ENCODE peak calls at places on chromosomes 1 and 21, in five cellular contexts. One of them, this sample, is unnamed. For H3K27me3, the result is how much of the 10 kb centered on the place peaks cover.

GRCh38 chr21:31410763-31411278 is 66.8 kb upstream of the TIAM1 start:
- DNase-seq in Panc1: no peak
- DNase-seq in tibial nerve: no peak
- DNase-seq in cardiac muscle cell: no peak
- DNase-seq in PC-3: no peak
- DNase-seq in this sample: peak

GRCh38 chr1:62240651-62241050 is 46.0 kb downstream of the L1TD1 start:
- DNase-seq in Panc1: no peak
- DNase-seq in tibial nerve: no peak
- DNase-seq in cardiac muscle cell: no peak
- DNase-seq in PC-3: no peak
- DNase-seq in this sample: no peak

GRCh38 chr21:41701749-41702148 is 65.1 kb downstream of the RIPK4 start:
- DNase-seq in Panc1: no peak
- DNase-seq in tibial nerve: no peak
- DNase-seq in cardiac muscle cell: no peak
- DNase-seq in PC-3: no peak
- DNase-seq in this sample: no peak

GRCh38 chr1:239719642-239720258 is 333.4 kb downstream of the CHRM3 start:
- DNase-seq in Panc1: no peak
- DNase-seq in tibial nerve: no peak
- DNase-seq in cardiac muscle cell: no peak
- DNase-seq in PC-3: no peak
- DNase-seq in this sample: peak

GRCh38 chr1:71081697-71082080 is 854 bp upstream of the ZRANB2 start:
- DNase-seq in Panc1: no peak
- DNase-seq in tibial nerve: no peak
- DNase-seq in cardiac muscle cell: peak
- DNase-seq in PC-3: no peak
- DNase-seq in this sample: no peak

GRCh38 chr1:94045465-94046056 is 75.4 kb downstream of the ABCA4 start:
- DNase-seq in Panc1: peak
- DNase-seq in tibial nerve: peak
- DNase-seq in cardiac muscle cell: peak
- DNase-seq in PC-3: peak
- DNase-seq in this sample: no peak

GRCh38 chr1:48018799-48019198 is 21.6 kb upstream of the TRABD2B start:
- DNase-seq in Panc1: no peak
- DNase-seq in tibial nerve: no peak
- DNase-seq in cardiac muscle cell: no peak
- DNase-seq in PC-3: no peak
- DNase-seq in this sample: no peak

GRCh38 chr1:65254320-65255087 is 54.8 kb upstream of the DNAJC6 start:
- DNase-seq in Panc1: no peak
- DNase-seq in tibial nerve: peak
- DNase-seq in cardiac muscle cell: peak
- DNase-seq in PC-3: peak
- DNase-seq in this sample: peak

GRCh38 chr1:104780470-104781078 is 1030.9 kb downstream of the AMY1C start:
- DNase-seq in Panc1: peak
- DNase-seq in tibial nerve: no peak
- DNase-seq in cardiac muscle cell: peak
- DNase-seq in PC-3: peak
- DNase-seq in this sample: no peak

GRCh38 chr1:162926906-162927305 is 65.9 kb upstream of the CCDC190 start:
- DNase-seq in Panc1: no peak
- DNase-seq in tibial nerve: no peak
- DNase-seq in cardiac muscle cell: no peak
- DNase-seq in PC-3: no peak
- DNase-seq in this sample: no peak

GRCh38 chr1:27606708-27607238 is 2.8 kb upstream of the AHDC1 start:
- DNase-seq in Panc1: no peak
- DNase-seq in tibial nerve: no peak
- DNase-seq in cardiac muscle cell: no peak
- DNase-seq in PC-3: peak
- DNase-seq in this sample: no peak

GRCh38 chr1:143736562-143736961 is 235.2 kb downstream of the FAM72C start:
- DNase-seq in Panc1: no peak
- DNase-seq in tibial nerve: no peak
- DNase-seq in cardiac muscle cell: no peak
- DNase-seq in PC-3: no peak
- DNase-seq in this sample: no peak

GRCh38 chr1:11058595-11059165 is 1.1 kb downstream of the SRM start:
- DNase-seq in Panc1: no peak
- DNase-seq in tibial nerve: no peak
- DNase-seq in cardiac muscle cell: no peak
- DNase-seq in PC-3: no peak
- DNase-seq in this sample: no peak

GRCh38 chr1:119724611-119725218 is 13.0 kb downstream of the PHGDH start:
- DNase-seq in Panc1: no peak
- DNase-seq in tibial nerve: no peak
- DNase-seq in cardiac muscle cell: no peak
- DNase-seq in PC-3: no peak
- DNase-seq in this sample: no peak

GRCh38 chr1:201771466-201771865 is 57.5 kb upstream of the IPO9 start:
- DNase-seq in Panc1: no peak
- DNase-seq in tibial nerve: no peak
- DNase-seq in cardiac muscle cell: no peak
- DNase-seq in PC-3: no peak
- DNase-seq in this sample: no peak

GRCh38 chr1:2978691-2979190 is 42.5 kb upstream of the ACTRT2 start:
- DNase-seq in Panc1: no peak
- DNase-seq in tibial nerve: no peak
- DNase-seq in cardiac muscle cell: no peak
- DNase-seq in PC-3: no peak
- DNase-seq in this sample: no peak

GRCh38 chr1:229161740-229162139 is 109.2 kb upstream of the RAB4A start:
- DNase-seq in Panc1: no peak
- DNase-seq in tibial nerve: no peak
- DNase-seq in cardiac muscle cell: no peak
- DNase-seq in PC-3: no peak
- DNase-seq in this sample: no peak

GRCh38 chr1:46186076-46186475 is 9.8 kb upstream of the P3R3URF start:
- DNase-seq in Panc1: no peak
- DNase-seq in tibial nerve: no peak
- DNase-seq in cardiac muscle cell: no peak
- DNase-seq in PC-3: no peak
- DNase-seq in this sample: no peak

GRCh38 chr1:22611530-22611947 is 24.9 kb upstream of the C1QA start:
- DNase-seq in Panc1: no peak
- DNase-seq in tibial nerve: no peak
- DNase-seq in cardiac muscle cell: peak
- DNase-seq in PC-3: peak
- DNase-seq in this sample: no peak

DNA sequence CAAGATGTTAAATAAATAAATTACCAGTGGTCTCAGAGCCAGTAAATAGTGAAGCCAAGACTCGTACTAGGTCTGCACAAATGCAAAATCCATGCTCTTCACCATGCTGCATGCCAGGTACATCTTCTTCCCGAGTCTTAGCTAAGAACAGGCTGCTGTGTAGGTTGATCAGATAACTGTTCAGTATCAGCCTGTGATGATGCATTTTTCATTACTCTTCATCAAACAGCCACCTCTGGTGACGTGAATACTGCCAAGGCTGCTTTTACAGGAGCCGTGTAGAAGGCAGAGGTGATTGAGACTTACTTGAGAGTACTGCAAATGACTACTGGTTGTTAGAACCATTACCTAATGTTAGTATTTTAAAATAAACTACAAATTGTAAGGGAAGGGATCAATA is 39.3 kb upstream of the HOOK1 start:
- DNase-seq in Panc1: no peak
- DNase-seq in tibial nerve: no peak
- DNase-seq in cardiac muscle cell: no peak
- DNase-seq in PC-3: no peak
- DNase-seq in this sample: no peak
- H3K27me3 ChIP-seq in Panc1: under half
- H3K27me3 ChIP-seq in tibial nerve: under half
- H3K27me3 ChIP-seq in cardiac muscle cell: under half
- H3K27me3 ChIP-seq in PC-3: under half
- H3K27me3 ChIP-seq in this sample: under half

DNA sequence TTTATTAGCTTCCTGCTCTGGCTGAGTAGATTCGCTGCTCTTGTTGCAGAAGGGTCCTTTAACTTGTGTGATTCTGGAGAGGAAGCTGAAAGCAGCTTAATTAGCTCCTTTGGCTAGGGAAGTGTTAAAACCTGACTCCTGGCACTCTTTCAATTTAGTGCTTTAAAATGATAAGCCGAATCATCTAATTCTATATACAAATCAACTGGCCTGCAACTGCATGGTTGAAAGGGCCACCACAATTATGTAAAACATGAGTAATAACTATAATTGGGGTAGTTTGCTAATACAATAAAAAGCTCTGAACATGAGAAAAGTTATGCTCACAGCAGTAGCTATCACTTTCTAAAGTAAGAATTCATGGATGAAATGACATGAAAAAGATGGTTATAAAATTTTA is 324.2 kb downstream of the KCTD3 start:
- DNase-seq in Panc1: no peak
- DNase-seq in tibial nerve: no peak
- DNase-seq in cardiac muscle cell: no peak
- DNase-seq in PC-3: no peak
- DNase-seq in this sample: no peak
- H3K27ac ChIP-seq in Panc1: no peak
- H3K27ac ChIP-seq in tibial nerve: no peak
- H3K27ac ChIP-seq in cardiac muscle cell: no peak
- H3K27ac ChIP-seq in PC-3: no peak
- H3K27ac ChIP-seq in this sample: no peak

GRCh38 chr21:29233611-29234540 is 64.8 kb upstream of the BACH1 start:
- DNase-seq in Panc1: no peak
- DNase-seq in tibial nerve: no peak
- DNase-seq in cardiac muscle cell: no peak
- DNase-seq in PC-3: no peak
- DNase-seq in this sample: no peak

GRCh38 chr21:29235714-29236197 is 63.0 kb upstream of the BACH1 start:
- DNase-seq in Panc1: no peak
- DNase-seq in tibial nerve: no peak
- DNase-seq in cardiac muscle cell: no peak
- DNase-seq in PC-3: no peak
- DNase-seq in this sample: no peak

GRCh38 chr21:29231781-29232548 is 66.8 kb upstream of the BACH1 start:
- DNase-seq in Panc1: no peak
- DNase-seq in tibial nerve: no peak
- DNase-seq in cardiac muscle cell: no peak
- DNase-seq in PC-3: no peak
- DNase-seq in this sample: no peak

GRCh38 chr21:29230541-29231275 is 68.0 kb upstream of the BACH1 start:
- DNase-seq in Panc1: no peak
- DNase-seq in tibial nerve: no peak
- DNase-seq in cardiac muscle cell: no peak
- DNase-seq in PC-3: no peak
- DNase-seq in this sample: no peak

DNA sequence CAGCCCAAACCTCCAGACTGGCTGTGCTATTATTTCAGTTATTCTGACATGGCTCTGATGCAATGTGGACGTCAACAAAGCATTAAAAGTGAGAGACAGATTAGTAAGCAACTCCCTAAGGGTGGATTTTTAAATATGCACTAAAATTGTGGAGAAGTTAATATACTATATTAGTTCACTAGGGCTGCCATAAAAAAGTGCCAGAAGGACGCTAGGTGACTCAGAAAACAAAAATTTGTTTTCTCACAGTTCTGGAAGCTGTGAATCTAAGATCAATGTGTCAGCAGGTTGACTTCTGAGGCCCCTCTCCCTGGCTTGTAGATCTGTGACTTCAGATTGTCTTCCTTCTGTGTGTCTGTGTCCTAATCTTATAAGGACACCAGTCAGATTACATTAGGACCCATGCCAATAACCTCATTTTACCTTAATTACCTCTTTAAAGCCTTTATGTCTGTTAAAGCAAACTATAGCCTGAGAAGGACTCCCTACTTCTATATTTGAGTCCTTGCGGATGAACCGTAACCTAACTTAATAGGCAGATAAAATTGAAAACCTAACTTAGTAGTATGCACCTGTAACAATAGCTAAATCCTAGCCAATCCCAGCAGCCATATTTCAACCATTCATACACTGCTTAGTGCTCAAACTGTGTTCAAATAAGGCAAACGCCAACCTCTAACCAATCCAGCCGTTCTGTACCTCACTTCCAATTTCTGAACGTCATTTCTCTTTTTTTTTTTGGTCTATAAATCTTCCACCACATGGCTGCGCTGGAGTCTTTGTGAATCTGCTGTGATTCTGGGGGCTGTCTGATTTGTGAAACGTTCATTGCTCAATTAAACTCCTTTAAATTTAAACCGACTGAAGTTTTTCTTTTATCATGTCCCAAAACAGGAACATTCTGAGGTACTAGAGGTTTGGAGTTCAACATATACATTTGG is 65.9 kb upstream of the BACH1 start:
- DNase-seq in Panc1: no peak
- DNase-seq in tibial nerve: no peak
- DNase-seq in cardiac muscle cell: no peak
- DNase-seq in PC-3: peak
- DNase-seq in this sample: no peak
- TF ChIP-seq CTCF in Panc1: no peak
- TF ChIP-seq CTCF in tibial nerve: no peak
- TF ChIP-seq CTCF in cardiac muscle cell: peak
- TF ChIP-seq CTCF in PC-3: no peak
- TF ChIP-seq CTCF in this sample: no peak

DNA sequence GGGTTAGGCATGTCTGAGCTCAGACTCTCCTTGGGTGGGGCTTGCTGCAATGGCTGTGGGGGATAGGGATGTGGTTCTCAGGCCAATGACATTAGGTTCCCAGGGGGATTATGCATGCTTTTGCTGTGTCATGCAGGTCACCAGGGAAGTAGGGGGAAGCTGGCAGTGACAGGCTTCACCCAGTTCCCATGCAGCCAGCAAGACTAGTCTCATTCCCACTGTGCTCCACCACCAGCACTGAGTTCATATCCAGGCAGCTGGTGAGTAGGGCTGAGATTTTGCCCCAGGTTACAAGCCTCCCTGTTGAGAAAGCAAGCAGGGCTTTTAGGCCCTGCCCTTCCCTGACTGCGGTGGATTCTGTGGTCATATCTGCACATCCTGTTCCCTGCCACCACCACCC is 32.1 kb upstream of the PLA2G5 start:
- DNase-seq in Panc1: no peak
- DNase-seq in tibial nerve: no peak
- DNase-seq in cardiac muscle cell: no peak
- DNase-seq in PC-3: peak
- DNase-seq in this sample: no peak
- H3K27me3 ChIP-seq in Panc1: under half
- H3K27me3 ChIP-seq in tibial nerve: under half
- H3K27me3 ChIP-seq in cardiac muscle cell: under half
- H3K27me3 ChIP-seq in PC-3: under half
- H3K27me3 ChIP-seq in this sample: under half

GRCh38 chr1:227541796-227542152 is 21.6 kb upstream of the ZNF678 start:
- DNase-seq in Panc1: no peak
- DNase-seq in tibial nerve: no peak
- DNase-seq in cardiac muscle cell: no peak
- DNase-seq in PC-3: no peak
- DNase-seq in this sample: no peak
- H3K27ac ChIP-seq in Panc1: peak
- H3K27ac ChIP-seq in tibial nerve: peak
- H3K27ac ChIP-seq in cardiac muscle cell: no peak
- H3K27ac ChIP-seq in PC-3: no peak
- H3K27ac ChIP-seq in this sample: no peak